ENCODE peak calls at places on chromosomes 2 and 18, in five cellular contexts. Q is fibroblast of lung, P is K562, J is HCT116, L is PC-9. M is an unnamed sample.

GRCh38 chr2:237594514-237594871 is 4.0 kb upstream of the RAB17 start:
- DNase-seq in Q (no peak), J (no peak), P (no peak), L (no peak), M (no peak)

GRCh38 chr2:137964066-137964858 is at the start of gene HNMT:
- DNase-seq in J (no peak), P (peak), L (peak), Q (peak), M (peak)

GRCh38 chr2:114807666-114808065 is 365.2 kb downstream of the DPP10 start:
- DNase-seq in L (no peak), Q (no peak), P (no peak), J (no peak), M (no peak)

GRCh38 chr2:72098935-72099334 is 48.7 kb downstream of the CYP26B1 start:
- DNase-seq in J (no peak), Q (no peak), L (no peak), P (no peak), M (no peak)

GRCh38 chr18:6055711-6056110 is 160.4 kb upstream of the TMEM200C start:
- DNase-seq in Q (peak), J (no peak), P (no peak), L (no peak), M (no peak)

GRCh38 chr18:13455960-13456471 is 237.5 kb downstream of the LDLRAD4 start:
- DNase-seq in Q (no peak), L (no peak), J (no peak), P (no peak), M (no peak)

GRCh38 chr18:48003426-48004349 is 73.2 kb upstream of the SMAD2 start:
- DNase-seq in P (no peak), L (peak), Q (peak), J (peak), M (no peak)

GRCh38 chr2:167335627-167336026 is 447.3 kb downstream of the XIRP2 start:
- DNase-seq in Q (peak), J (no peak), P (no peak), L (no peak), M (no peak)

GRCh38 chr18:22378672-22379282 is 38.9 kb downstream of the CTAGE1 start:
- DNase-seq in Q (peak), J (peak), P (peak), L (no peak), M (peak)

GRCh38 chr2:170943041-170943440 is 14.0 kb downstream of the GORASP2 start:
- DNase-seq in J (no peak), Q (no peak), P (no peak), L (no peak), M (no peak)

GRCh38 chr2:231721641-231722310 is 13.5 kb downstream of the PTMA start:
- DNase-seq in Q (no peak), J (no peak), L (no peak), P (no peak), M (no peak)

GRCh38 chr2:217653240-217653639 is 349.6 kb downstream of the TNS1 start:
- DNase-seq in Q (peak), P (no peak), J (peak), L (peak), M (no peak)

GRCh38 chr2:157339965-157340655 is 14.5 kb upstream of the ERMN start:
- DNase-seq in Q (peak), P (no peak), J (no peak), L (no peak), M (no peak)

GRCh38 chr18:26040051-26040656 is 50.3 kb downstream of the SS18 start:
- DNase-seq in J (no peak), L (no peak), Q (no peak), P (no peak), M (no peak)

GRCh38 chr18:41372266-41372665 is 582.8 kb upstream of the PIK3C3 start:
- DNase-seq in L (no peak), J (no peak), P (no peak), Q (no peak), M (no peak)

GRCh38 chr2:236743623-236744280 is 174.1 kb downstream of the ACKR3 start:
- DNase-seq in J (no peak), L (no peak), P (no peak), Q (peak), M (no peak)

GRCh38 chr2:96579422-96579821 is 42.9 kb downstream of the ARID5A start:
- DNase-seq in Q (no peak), L (no peak), J (no peak), P (no peak), M (no peak)

GRCh38 chr2:57759131-57759530 is 287.5 kb upstream of the VRK2 start:
- DNase-seq in P (no peak), L (no peak), Q (no peak), J (no peak), M (no peak)

GRCh38 chr2:233185963-233186362 is 65.5 kb upstream of the ATG16L1 start:
- DNase-seq in Q (no peak), J (no peak), L (no peak), P (no peak), M (no peak)

GRCh38 chr2:163884416-163884815 is 148.6 kb upstream of the FIGN start:
- DNase-seq in P (no peak), Q (peak), L (no peak), J (no peak), M (no peak)

GRCh38 chr2:189347540-189347939 is 93.7 kb upstream of the WDR75 start:
- DNase-seq in Q (peak), J (peak), L (peak), P (peak), M (peak)

GRCh38 chr2:149064365-149064841 is 25.9 kb downstream of the LYPD6B start:
- DNase-seq in P (no peak), J (no peak), Q (peak), L (no peak), M (no peak)

GRCh38 chr18:46324556-46324955 is 220.4 kb downstream of the HAUS1 start:
- DNase-seq in Q (peak), J (peak), P (peak), L (peak), M (no peak)

GRCh38 chr18:79941473-79942119 is 9.9 kb downstream of the SLC66A2 start:
- DNase-seq in P (no peak), J (no peak), L (no peak), Q (no peak), M (no peak)

GRCh38 chr2:54945401-54946219 is 104.6 kb downstream of the RTN4 start:
- DNase-seq in J (no peak), L (peak), Q (peak), P (no peak), M (no peak)

GRCh38 chr2:128736689-128737545 is 418.2 kb upstream of the HS6ST1 start:
- DNase-seq in J (peak), P (peak), L (no peak), Q (peak), M (peak)

GRCh38 chr2:96527990-96528679 is 8.4 kb upstream of the ARID5A start:
- DNase-seq in Q (peak), L (no peak), P (no peak), J (no peak), M (no peak)

GRCh38 chr2:169363027-169363569 is 764 bp upstream of the LRP2 start:
- DNase-seq in J (no peak), L (no peak), Q (no peak), P (no peak), M (peak)
- TF ChIP-seq EZH2 in J (no peak), L (no peak), Q (peak), P (no peak), M (no peak)

DNA sequence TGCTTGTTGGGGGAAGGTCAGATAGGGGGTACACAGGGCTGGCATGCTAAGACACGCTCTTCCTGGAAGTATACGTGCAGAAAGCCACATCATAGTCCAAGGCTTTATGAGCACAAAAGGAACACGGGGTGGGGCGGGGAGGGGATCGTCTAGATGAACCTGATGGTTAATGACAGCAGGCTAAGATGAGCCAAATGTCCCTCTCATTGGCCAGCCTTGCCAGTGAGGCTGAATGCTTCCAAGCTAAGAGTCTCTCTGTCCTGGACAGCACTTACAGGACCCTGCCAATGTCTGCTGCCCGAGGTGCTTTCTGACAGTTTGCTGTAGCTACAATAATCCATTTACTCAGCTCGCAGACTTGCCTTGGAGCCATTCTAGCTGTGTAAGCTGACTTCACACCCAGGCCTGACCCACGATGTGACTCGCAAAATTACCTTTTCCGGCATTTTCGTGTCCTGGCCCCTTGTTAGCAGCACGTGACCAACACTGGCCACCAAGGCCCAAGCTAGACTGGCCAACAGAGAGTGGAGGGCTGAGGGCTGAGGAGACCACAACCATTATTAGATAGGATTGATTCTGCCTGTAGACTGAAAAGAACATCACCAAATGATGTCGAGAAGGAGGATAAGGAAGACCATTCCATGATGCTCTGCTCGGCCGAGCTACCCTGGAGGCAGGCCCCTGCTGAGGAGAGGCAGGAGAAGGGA is 84.2 kb downstream of the MALT1 start:
- DNase-seq in P (no peak), J (no peak), L (no peak), Q (no peak), M (no peak)
- H2AFZ ChIP-seq in P (no peak), J (no peak), L (no peak), Q (no peak), M (no peak)

GRCh38 chr2:38105911-38106310 is 30.0 kb upstream of the CYP1B1 start:
- DNase-seq in L (no peak), P (no peak), Q (no peak), J (no peak), M (no peak)
- H3K27ac ChIP-seq in L (peak), P (no peak), Q (no peak), J (no peak), M (no peak)

GRCh38 chr2:20665261-20666113 is 1.5 kb upstream of the GDF7 start:
- DNase-seq in L (no peak), P (no peak), Q (no peak), J (no peak), M (peak)

GRCh38 chr2:20666114-20666363 is 905 bp upstream of the GDF7 start:
- DNase-seq in J (no peak), L (no peak), P (no peak), Q (no peak), M (no peak)

GRCh38 chr2:20664071-20664390 is 2.9 kb upstream of the GDF7 start:
- DNase-seq in P (no peak), Q (no peak), J (no peak), L (no peak), M (no peak)

GRCh38 chr2:20663196-20664070 is 3.5 kb upstream of the GDF7 start:
- DNase-seq in J (no peak), L (no peak), P (no peak), Q (no peak), M (no peak)

GRCh38 chr2:20664431-20665260 is 2.3 kb upstream of the GDF7 start:
- DNase-seq in L (no peak), P (no peak), Q (no peak), J (no peak), M (no peak)
- TF ChIP-seq EZH2 in L (no peak), P (no peak), Q (no peak), J (no peak), M (no peak)

DNA sequence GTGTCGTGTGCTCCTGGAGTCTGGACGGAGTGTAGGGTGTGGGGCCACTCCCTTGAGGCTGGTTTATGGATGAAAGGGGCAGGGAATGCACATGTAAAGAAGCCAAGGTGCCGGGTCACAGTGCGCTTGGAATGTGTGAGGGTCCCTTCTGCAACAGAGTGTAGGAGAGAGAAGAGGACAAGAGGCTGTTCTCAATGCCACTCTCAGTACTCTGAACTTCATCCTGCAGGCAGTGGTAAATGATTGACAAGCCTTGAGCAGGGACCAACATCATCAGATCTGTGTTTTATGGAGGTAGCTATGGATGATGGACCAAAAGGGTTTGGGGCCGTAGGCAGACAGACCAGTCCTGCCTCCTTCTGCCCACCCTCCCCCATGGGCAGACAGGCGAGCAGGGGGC is 7.2 kb upstream of the ALKAL2 start:
- DNase-seq in Q (no peak), J (no peak), P (no peak), L (no peak), M (no peak)
- H2AFZ ChIP-seq in Q (no peak), J (no peak), P (no peak), L (no peak), M (no peak)

GRCh38 chr18:77015176-77015575 is 117.4 kb downstream of the MBP start:
- DNase-seq in P (no peak), J (no peak), L (no peak), Q (no peak), M (no peak)

GRCh38 chr18:77012751-77013550 is 119.6 kb downstream of the MBP start:
- DNase-seq in L (no peak), Q (no peak), P (no peak), J (no peak), M (no peak)

GRCh38 chr18:77012120-77012519 is 120.5 kb downstream of the MBP start:
- DNase-seq in Q (no peak), L (no peak), J (no peak), P (no peak), M (no peak)

GRCh38 chr18:77014538-77014937 is 118.0 kb downstream of the MBP start:
- DNase-seq in L (no peak), Q (no peak), J (no peak), P (no peak), M (no peak)

DNA sequence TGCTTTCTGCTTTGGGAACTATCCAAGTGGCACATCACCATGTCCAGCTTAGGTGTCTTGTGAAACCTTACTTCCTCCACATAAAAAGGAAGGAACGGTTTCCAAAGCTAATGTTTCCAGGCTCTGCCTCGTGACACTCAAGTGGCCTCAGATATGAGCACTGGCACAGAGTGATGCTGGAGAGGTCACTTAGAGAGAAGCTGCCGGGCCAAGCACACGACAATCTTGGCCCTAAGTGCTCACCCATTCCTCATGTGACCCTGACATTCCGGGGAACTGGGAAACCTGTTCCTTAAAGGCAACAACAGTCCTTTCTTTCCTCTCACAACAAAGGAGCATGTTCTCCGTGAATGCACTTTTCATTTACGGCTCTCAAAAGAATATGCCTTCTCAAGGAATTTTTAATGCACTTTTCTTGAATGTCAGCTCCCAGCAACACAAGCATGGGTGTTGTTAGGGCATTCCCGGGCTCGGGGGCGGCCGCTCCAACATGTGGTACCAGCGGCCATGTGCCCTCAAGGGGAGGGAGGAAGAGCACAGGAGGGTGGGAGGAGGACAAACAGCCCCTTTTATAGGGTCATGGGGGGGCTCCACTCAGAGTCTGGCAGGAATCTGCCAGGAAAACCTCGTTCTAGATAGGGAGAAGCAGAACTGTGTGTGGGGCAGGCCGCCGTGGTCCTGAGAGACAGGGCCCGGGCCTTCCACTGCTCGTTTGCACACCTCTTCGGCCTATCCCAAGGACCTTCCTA is 118.6 kb downstream of the MBP start:
- DNase-seq in J (no peak), Q (no peak), L (no peak), P (no peak), M (no peak)
- H3K27ac ChIP-seq in J (no peak), Q (no peak), L (no peak), P (no peak), M (no peak)

GRCh38 chr2:112012556-112012955 is 42.5 kb upstream of the TMEM87B start:
- DNase-seq in L (no peak), Q (no peak), P (no peak), J (no peak), M (no peak)
- TF ChIP-seq EZH2 in L (no peak), Q (no peak), P (no peak), J (no peak), M (no peak)

DNA sequence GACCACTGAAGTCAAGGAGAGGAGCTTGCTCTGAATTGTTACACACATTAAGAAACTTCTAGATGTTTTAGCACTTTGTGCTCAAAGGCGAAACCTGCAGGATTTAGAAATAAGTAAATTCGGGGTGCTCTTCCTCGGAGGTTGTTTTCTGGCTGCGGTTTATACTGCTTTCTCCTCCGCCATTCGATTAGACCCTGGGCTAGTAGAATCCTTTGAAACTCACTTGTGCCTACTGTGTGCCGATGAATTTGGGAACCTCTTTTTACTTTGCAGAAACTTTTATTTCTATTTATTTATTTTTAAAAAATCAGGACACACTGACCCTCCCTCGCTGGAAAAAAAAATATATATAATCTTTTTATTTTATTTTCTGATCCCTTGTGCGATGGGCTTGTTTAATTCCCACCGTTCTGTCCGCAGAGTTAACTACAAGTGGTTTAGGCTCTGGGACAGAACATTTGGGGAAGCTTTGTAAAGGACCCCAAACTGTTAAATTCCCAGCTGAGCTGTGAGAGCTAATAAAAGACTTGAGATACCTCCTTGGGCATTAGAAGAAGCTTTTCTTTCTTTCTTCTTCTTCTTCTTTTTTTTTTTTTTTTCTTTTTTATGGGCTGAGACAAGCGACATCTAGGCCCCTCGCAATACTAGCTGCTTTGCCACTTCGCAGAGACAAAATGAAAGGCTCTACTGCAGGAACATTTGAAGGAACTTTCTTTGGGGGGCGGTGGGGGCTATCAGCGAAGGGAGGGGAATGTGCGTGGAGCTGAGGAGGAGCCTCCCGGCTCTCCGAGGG is 3.8 kb downstream of the MEIS1 start:
- DNase-seq in P (no peak), J (no peak), Q (peak), L (no peak), M (no peak)
- H2AFZ ChIP-seq in P (no peak), J (no peak), Q (no peak), L (no peak), M (peak)

M was measured in neural progenitor cell.